ENCODE peak calls at places on chromosomes 4 and X, in six cellular contexts. One of them, this sample, is unnamed.

GRCh38 chrX:254630-255215 is 26.5 kb upstream of the PLCXD1 start:
- DNase-seq in pons: no peak
- DNase-seq in ecto neural progenitor cell: no peak
- DNase-seq in ELF-1: no peak
- DNase-seq in kidney epithelial cell: no peak
- DNase-seq in nephron progenitor cell: no peak
- DNase-seq in this sample: peak; percentile 36

GRCh38 chrX:24668111-24668510 is 21.0 kb upstream of the PCYT1B start:
- DNase-seq in pons: peak; percentile 8
- DNase-seq in ecto neural progenitor cell: no peak
- DNase-seq in ELF-1: peak; percentile 58
- DNase-seq in kidney epithelial cell: no peak
- DNase-seq in nephron progenitor cell: no peak
- DNase-seq in this sample: no peak

GRCh38 chrX:38806054-38806389 is 4.8 kb downstream of the MID1IP1 start:
- DNase-seq in pons: no peak
- DNase-seq in ecto neural progenitor cell: no peak
- DNase-seq in ELF-1: no peak
- DNase-seq in kidney epithelial cell: no peak
- DNase-seq in nephron progenitor cell: no peak
- DNase-seq in this sample: no peak

GRCh38 chrX:72306851-72307645 is 1.3 kb upstream of the CITED1 start:
- DNase-seq in pons: peak; percentile 20
- DNase-seq in ecto neural progenitor cell: peak; percentile 71
- DNase-seq in ELF-1: peak; percentile 86
- DNase-seq in kidney epithelial cell: peak; percentile 28
- DNase-seq in nephron progenitor cell: peak; percentile 60
- DNase-seq in this sample: peak; percentile 75

GRCh38 chrX:16743604-16744325 is 24.4 kb downstream of the SYAP1 start:
- DNase-seq in pons: no peak
- DNase-seq in ecto neural progenitor cell: no peak
- DNase-seq in ELF-1: no peak
- DNase-seq in kidney epithelial cell: peak; percentile 61
- DNase-seq in nephron progenitor cell: no peak
- DNase-seq in this sample: no peak

GRCh38 chr4:43394976-43395375 is 502.5 kb downstream of the GRXCR1 start:
- DNase-seq in pons: no peak
- DNase-seq in ecto neural progenitor cell: no peak
- DNase-seq in ELF-1: no peak
- DNase-seq in kidney epithelial cell: no peak
- DNase-seq in nephron progenitor cell: no peak
- DNase-seq in this sample: no peak

GRCh38 chrX:10611441-10612090 is 8.8 kb downstream of the MID1 start:
- DNase-seq in pons: no peak
- DNase-seq in ecto neural progenitor cell: no peak
- DNase-seq in ELF-1: no peak
- DNase-seq in kidney epithelial cell: no peak
- DNase-seq in nephron progenitor cell: no peak
- DNase-seq in this sample: peak; percentile 55

GRCh38 chr4:7654550-7655266 is 220.0 kb upstream of the PSAPL1 start:
- DNase-seq in pons: no peak
- DNase-seq in ecto neural progenitor cell: no peak
- DNase-seq in ELF-1: peak; percentile 83
- DNase-seq in kidney epithelial cell: no peak
- DNase-seq in nephron progenitor cell: no peak
- DNase-seq in this sample: peak; percentile 62

GRCh38 chrX:102067966-102068723 is 57.3 kb upstream of the TCEAL2 start:
- DNase-seq in pons: peak; percentile 33
- DNase-seq in ecto neural progenitor cell: no peak
- DNase-seq in ELF-1: peak; percentile 8
- DNase-seq in kidney epithelial cell: no peak
- DNase-seq in nephron progenitor cell: peak; percentile 22
- DNase-seq in this sample: peak; percentile 2

This sample was measured in H7.